ENCODE peak calls at places on chromosome 21, in eight cellular contexts. G is C1 segment of cervical spinal cord; Q is cardiac septum; T is WTC11; P is activated CD8-positive, alpha-beta memory T cell treated with anti-CD3 and anti-CD28 coated beads for 1 hour; Y is IMR-90; C is A172; H is GM12878. A is an unnamed sample.
A peak's percentile ranks its signal among the peaks of the same experiment; 100 is the strongest.

GRCh38 chr21:25639167-25639921 is at the start of gene JAM2:
- DNase-seq in G (no peak), Q (no peak), T (peak; percentile 65), P (peak; percentile 10), Y (peak; percentile 29), C (peak; percentile 31), H (no peak), A (no peak)

GRCh38 chr21:38942617-38943245 is 137.0 kb downstream of the ETS2 start:
- DNase-seq in G (no peak), Q (no peak), T (no peak), P (no peak), Y (no peak), C (no peak), H (no peak), A (no peak)

GRCh38 chr21:21200939-21201610 is 202.9 kb downstream of the NCAM2 start:
- DNase-seq in G (no peak), Q (no peak), T (no peak), P (no peak), Y (peak; percentile 49), C (peak; percentile 5), H (no peak), A (no peak)

GRCh38 chr21:34688145-34688544 is 19.4 kb downstream of the CLIC6 start:
- DNase-seq in G (no peak), Q (no peak), T (no peak), P (no peak), Y (no peak), C (no peak), H (no peak), A (no peak)

GRCh38 chr21:35367558-35367957 is 318.5 kb upstream of the RUNX1 start:
- DNase-seq in G (no peak), Q (no peak), T (no peak), P (no peak), Y (no peak), C (no peak), H (no peak), A (no peak)

GRCh38 chr21:26719750-26720149 is 125.5 kb downstream of the ADAMTS1 start:
- DNase-seq in G (no peak), Q (no peak), T (no peak), P (no peak), Y (no peak), C (peak; percentile 61), H (no peak), A (no peak)

GRCh38 chr21:43900078-43900385 is 35.0 kb downstream of the AGPAT3 start:
- DNase-seq in G (no peak), Q (no peak), T (no peak), P (no peak), Y (no peak), C (no peak), H (no peak), A (no peak)

GRCh38 chr21:15908187-15908586 is 178.4 kb downstream of the USP25 start:
- DNase-seq in G (no peak), Q (no peak), T (no peak), P (no peak), Y (peak; percentile 41), C (peak; percentile 16), H (no peak), A (no peak)

GRCh38 chr21:40422851-40423635 is 423.9 kb downstream of the DSCAM start:
- DNase-seq in G (no peak), Q (no peak), T (no peak), P (no peak), Y (no peak), C (no peak), H (no peak), A (no peak)

GRCh38 chr21:42925114-42925907 is at the start of gene ERVH48-1:
- DNase-seq in G (no peak), Q (peak; percentile 51), T (peak; percentile 32), P (no peak), Y (peak; percentile 11), C (no peak), H (no peak), A (no peak)

GRCh38 chr21:43770066-43770655 is 5.9 kb downstream of the CSTB start:
- DNase-seq in G (no peak), Q (no peak), T (no peak), P (no peak), Y (no peak), C (no peak), H (no peak), A (no peak)

GRCh38 chr21:35043549-35043948 is 5.6 kb downstream of the RUNX1 start:
- DNase-seq in G (no peak), Q (no peak), T (no peak), P (no peak), Y (no peak), C (no peak), H (no peak), A (no peak)

GRCh38 chr21:45736705-45737484 is 93.4 kb downstream of the PCBP3 start:
- DNase-seq in G (no peak), Q (no peak), T (no peak), P (no peak), Y (no peak), C (no peak), H (no peak), A (no peak)

GRCh38 chr21:39634507-39634906 is 21.8 kb downstream of the B3GALT5 start:
- DNase-seq in G (no peak), Q (no peak), T (no peak), P (no peak), Y (no peak), C (no peak), H (no peak), A (no peak)

GRCh38 chr21:42846221-42846620 is 33.1 kb downstream of the WDR4 start:
- DNase-seq in G (no peak), Q (peak; percentile 70), T (no peak), P (no peak), Y (no peak), C (no peak), H (no peak), A (no peak)

GRCh38 chr21:25700741-25701140 is 34.0 kb downstream of the ATP5PF start:
- DNase-seq in G (no peak), Q (no peak), T (no peak), P (no peak), Y (no peak), C (no peak), H (no peak), A (no peak)

GRCh38 chr21:41363370-41364270 is 1.8 kb downstream of the MX2 start:
- DNase-seq in G (no peak), Q (peak; percentile 59), T (no peak), P (no peak), Y (no peak), C (no peak), H (no peak), A (no peak)